ENCODE peak calls at places on chromosomes 1 and 21, in four cellular contexts. J, M, Z and R are unnamed samples.

GRCh38 chr21:36422279-36423098 is 37.3 kb downstream of the CHAF1B start:
- DNase-seq in J (peak), M (peak), Z (peak), R (peak)

GRCh38 chr1:155892801-155893200 is 18.3 kb downstream of the RIT1 start:
- DNase-seq in J (no peak), M (peak), Z (no peak), R (no peak)

GRCh38 chr1:47934243-47934805 is 62.9 kb downstream of the TRABD2B start:
- DNase-seq in J (peak), M (no peak), Z (peak), R (no peak)

GRCh38 chr1:9111357-9111691 is 17.6 kb downstream of the GPR157 start:
- DNase-seq in J (no peak), M (no peak), Z (no peak), R (no peak)

GRCh38 chr1:233006582-233006981 is 56.2 kb downstream of the NTPCR start:
- DNase-seq in J (no peak), M (peak), Z (no peak), R (no peak)

GRCh38 chr1:90725341-90725960 is 8.3 kb upstream of the BARHL2 start:
- DNase-seq in J (no peak), M (no peak), Z (peak), R (peak)

GRCh38 chr1:184191181-184191601 is 139.7 kb downstream of the TSEN15 start:
- DNase-seq in J (peak), M (peak), Z (no peak), R (no peak)

GRCh38 chr1:67700692-67701410 is 15.8 kb downstream of the GADD45A start:
- DNase-seq in J (peak), M (peak), Z (peak), R (no peak)

GRCh38 chr1:109493227-109493626 is 667 bp upstream of the CYB561D1 start:
- DNase-seq in J (no peak), M (no peak), Z (no peak), R (no peak)

GRCh38 chr1:16032388-16033100 is 10.7 kb downstream of the CLCNKA start:
- DNase-seq in J (peak), M (peak), Z (peak), R (peak)

GRCh38 chr1:19239876-19240275 is 11.4 kb downstream of the EMC1 start:
- DNase-seq in J (no peak), M (no peak), Z (no peak), R (no peak)

GRCh38 chr1:234881893-234882771 is 246.5 kb downstream of the TOMM20 start:
- DNase-seq in J (no peak), M (no peak), Z (no peak), R (no peak)

GRCh38 chr21:44919111-44919912 is 1.4 kb downstream of the ITGB2 start:
- DNase-seq in J (no peak), M (no peak), Z (no peak), R (no peak)

GRCh38 chr21:38688068-38688467 is 117.7 kb upstream of the ETS2 start:
- DNase-seq in J (no peak), M (no peak), Z (no peak), R (no peak)

GRCh38 chr1:228134591-228134990 is 5.5 kb upstream of the GUK1 start:
- DNase-seq in J (no peak), M (no peak), Z (no peak), R (no peak)

GRCh38 chr1:30905898-30906620 is 2.5 kb downstream of the SDC3 start:
- DNase-seq in J (no peak), M (no peak), Z (no peak), R (no peak)

GRCh38 chr1:151049458-151049857 is 1.9 kb downstream of the C1orf56 start:
- DNase-seq in J (no peak), M (no peak), Z (no peak), R (no peak)

GRCh38 chr1:230292739-230293720 is 133.1 kb downstream of the PGBD5 start:
- DNase-seq in J (no peak), M (no peak), Z (no peak), R (no peak)

GRCh38 chr1:109773203-109773899 is 9.6 kb upstream of the EPS8L3 start:
- DNase-seq in J (peak), M (peak), Z (peak), R (peak)

GRCh38 chr1:30409476-30410152 is 313.8 kb downstream of the MATN1 start:
- DNase-seq in J (no peak), M (no peak), Z (peak), R (no peak)

GRCh38 chr1:201728731-201729130 is 100.2 kb upstream of the IPO9 start:
- DNase-seq in J (peak), M (no peak), Z (no peak), R (no peak)

GRCh38 chr1:93051961-93052360 is 27.1 kb upstream of the MTF2 start:
- DNase-seq in J (peak), M (no peak), Z (no peak), R (no peak)

GRCh38 chr1:203051841-203052324 is 25.6 kb downstream of the PPFIA4 start:
- DNase-seq in J (no peak), M (no peak), Z (no peak), R (no peak)

GRCh38 chr21:36887983-36888382 is 78.5 kb downstream of the HLCS start:
- DNase-seq in J (no peak), M (no peak), Z (no peak), R (no peak)

GRCh38 chr1:184160236-184160635 is 108.7 kb downstream of the TSEN15 start:
- DNase-seq in J (peak), M (peak), Z (no peak), R (no peak)

GRCh38 chr1:1020000-1020404 is at the start of gene AGRN:
- DNase-seq in J (no peak), M (no peak), Z (peak), R (no peak)

GRCh38 chr1:158199840-158200239 is 19.1 kb downstream of the CD1D start:
- DNase-seq in J (no peak), M (peak), Z (no peak), R (no peak)
- H3K56ac ChIP-seq in J (no peak), M (no peak), Z (no peak), R (no peak)

GRCh38 chr1:175186371-175187160 is 6.0 kb downstream of the KIAA0040 start:
- DNase-seq in J (no peak), M (no peak), Z (no peak), R (no peak)

GRCh38 chr1:175185918-175186317 is 6.7 kb downstream of the KIAA0040 start:
- DNase-seq in J (no peak), M (no peak), Z (no peak), R (no peak)

GRCh38 chr1:175192111-175192629 is 406 bp downstream of the KIAA0040 start:
- DNase-seq in J (peak), M (no peak), Z (peak), R (no peak)

GRCh38 chr1:175191654-175192053 is 922 bp downstream of the KIAA0040 start:
- DNase-seq in J (peak), M (no peak), Z (no peak), R (no peak)

DNA sequence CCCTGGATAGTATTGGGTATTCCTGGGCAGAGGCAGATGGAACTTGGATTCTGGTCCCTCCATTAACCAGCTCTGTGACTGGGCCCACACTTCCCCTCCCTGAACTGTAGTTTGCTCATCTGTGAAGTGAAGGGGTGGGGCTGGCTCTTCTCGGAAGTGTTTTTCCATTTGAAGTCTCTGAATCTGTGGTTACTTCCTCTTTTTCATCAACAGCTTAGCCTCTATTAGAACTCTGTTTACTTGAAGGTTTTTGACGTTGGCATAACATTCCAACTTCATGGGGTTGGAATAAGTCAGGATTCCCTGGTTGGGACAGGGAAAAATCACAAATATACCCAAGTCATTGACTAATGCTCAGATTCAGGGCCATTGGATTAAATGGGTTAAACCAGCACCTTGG is 3.6 kb downstream of the KIAA0040 start:
- DNase-seq in J (no peak), M (no peak), Z (no peak), R (no peak)
- H3K56ac ChIP-seq in J (no peak), M (no peak), Z (no peak), R (no peak)

DNA sequence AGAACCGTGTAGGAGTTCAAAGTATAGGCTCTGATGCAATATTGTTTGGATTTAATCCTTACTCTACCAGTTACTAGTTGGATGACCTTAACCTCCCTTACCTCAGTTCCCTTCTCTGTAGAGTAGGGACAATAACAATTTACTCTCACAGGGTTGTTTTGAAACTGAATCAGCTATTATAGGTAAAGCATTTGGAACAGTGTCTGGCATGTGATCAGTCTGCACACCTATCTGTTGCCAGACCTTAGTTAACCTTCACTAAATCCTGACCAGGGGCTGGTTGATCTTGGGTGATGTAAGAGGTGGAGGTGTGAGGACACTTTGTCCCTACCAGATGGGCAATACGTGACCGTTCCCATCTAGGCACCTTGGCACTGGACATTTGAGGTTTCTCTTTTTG is 106.9 kb downstream of the DDX20 start:
- DNase-seq in J (no peak), M (no peak), Z (no peak), R (no peak)
- H3K56ac ChIP-seq in J (no peak), M (no peak), Z (no peak), R (no peak)

GRCh38 chr1:218499021-218499691 is 154.0 kb downstream of the TGFB2 start:
- DNase-seq in J (no peak), M (peak), Z (no peak), R (no peak)

GRCh38 chr1:218498061-218498938 is 153.2 kb downstream of the TGFB2 start:
- DNase-seq in J (peak), M (peak), Z (no peak), R (no peak)

GRCh38 chr1:218499911-218500310 is 154.8 kb downstream of the TGFB2 start:
- DNase-seq in J (peak), M (no peak), Z (peak), R (no peak)

GRCh38 chr1:218502383-218502782 is 157.2 kb downstream of the TGFB2 start:
- DNase-seq in J (no peak), M (no peak), Z (no peak), R (no peak)

DNA sequence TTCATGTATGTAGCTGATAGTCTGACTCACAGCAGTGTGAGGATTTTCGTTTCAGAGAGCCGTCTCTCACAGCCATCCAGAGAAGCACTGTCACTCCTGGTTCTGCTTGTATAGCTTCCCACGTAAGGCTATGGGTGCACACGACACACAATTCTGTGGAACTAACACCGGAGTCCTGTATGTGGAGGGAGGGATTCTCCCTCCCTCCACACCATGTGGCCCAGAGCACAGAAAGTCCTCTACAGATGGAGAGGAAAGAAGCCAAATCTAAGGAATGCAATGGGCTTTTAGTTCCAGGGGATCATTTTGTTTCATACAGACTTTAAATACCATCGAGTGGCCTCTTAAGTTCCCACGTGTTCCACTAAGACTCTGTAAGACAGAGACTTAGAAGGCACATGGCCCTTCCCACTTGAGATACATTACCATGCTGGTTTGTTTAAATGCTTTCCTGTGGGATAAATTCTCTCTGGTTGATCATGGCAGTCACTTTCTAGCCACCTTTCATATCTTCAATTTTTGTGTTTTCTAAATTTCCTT is 156.0 kb downstream of the TGFB2 start:
- DNase-seq in J (no peak), M (no peak), Z (no peak), R (no peak)
- H3K56ac ChIP-seq in J (no peak), M (no peak), Z (no peak), R (no peak)

GRCh38 chr1:225774276-225775147 is 3.1 kb upstream of the SRP9 start:
- DNase-seq in J (no peak), M (no peak), Z (no peak), R (no peak)

GRCh38 chr1:225772848-225773247 is 4.8 kb upstream of the SRP9 start:
- DNase-seq in J (peak), M (no peak), Z (no peak), R (no peak)

GRCh38 chr1:225770586-225771248 is 6.9 kb upstream of the SRP9 start:
- DNase-seq in J (peak), M (no peak), Z (peak), R (no peak)

GRCh38 chr1:225771661-225772322 is 5.8 kb upstream of the SRP9 start:
- DNase-seq in J (no peak), M (no peak), Z (no peak), R (no peak)

DNA sequence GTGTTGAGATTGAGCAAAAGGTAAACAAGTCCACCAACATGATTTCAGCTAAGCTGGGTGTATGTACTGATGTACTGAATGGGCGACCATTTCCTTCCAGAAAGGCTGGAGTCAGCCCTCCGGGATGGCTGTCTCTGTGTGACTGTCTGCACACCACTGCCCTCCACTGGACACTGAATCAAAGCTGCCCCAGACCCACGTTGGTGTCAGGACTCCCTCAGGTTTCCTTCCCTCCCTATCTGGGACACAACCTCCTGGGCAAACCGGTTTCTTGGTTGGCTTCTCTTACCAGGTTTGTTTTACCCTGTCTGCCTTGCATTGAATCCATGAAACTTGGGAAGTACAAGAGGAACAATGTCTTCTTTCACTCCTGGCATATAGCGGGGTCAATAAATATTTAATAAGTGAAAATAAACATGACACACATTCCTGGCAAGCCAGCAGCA is 5.3 kb upstream of the SRP9 start:
- DNase-seq in J (peak), M (peak), Z (peak), R (peak)
- H3K56ac ChIP-seq in J (no peak), M (no peak), Z (no peak), R (no peak)